ENCODE peak calls at places on chromosomes 11 and 22, in six cellular contexts. W is coronary artery, I is epithelial cell of esophagus, Q is kidney, P is NB4, E is PC-3. L is an unnamed sample.
A peak's percentile ranks its signal among the peaks of the same experiment; 100 is the strongest.

GRCh38 chr11:7154881-7155344 is 66.1 kb downstream of the RBMXL2 start:
- DNase-seq in W (no peak), I (no peak), Q (no peak), P (no peak), E (no peak), L (no peak)

GRCh38 chr11:62545437-62546243 is 966 bp downstream of the AHNAK start:
- DNase-seq in W (peak; percentile 97), I (peak; percentile 90), Q (peak; percentile 98), P (peak; percentile 99), E (peak; percentile 99), L (peak; percentile 94)

GRCh38 chr22:27220349-27220748 is 563.0 kb downstream of the MIAT start:
- DNase-seq in W (peak; percentile 69), I (peak; percentile 75), Q (no peak), P (no peak), E (no peak), L (no peak)

GRCh38 chr11:13896175-13896989 is 66.1 kb upstream of the SPON1 start:
- DNase-seq in W (no peak), I (no peak), Q (no peak), P (no peak), E (no peak), L (no peak)

GRCh38 chr22:50481440-50482106 is at the start of gene ADM2:
- DNase-seq in W (no peak), I (no peak), Q (peak; percentile 84), P (peak; percentile 40), E (no peak), L (no peak)

GRCh38 chr11:72591785-72592490 is 82.3 kb downstream of the PDE2A start:
- DNase-seq in W (no peak), I (no peak), Q (no peak), P (no peak), E (no peak), L (no peak)

GRCh38 chr11:19978668-19979518 is 181.4 kb downstream of the DBX1 start:
- DNase-seq in W (no peak), I (peak; percentile 95), Q (no peak), P (peak; percentile 7), E (peak; percentile 71), L (no peak)

GRCh38 chr11:128269466-128269865 is 317.9 kb downstream of the ETS1 start:
- DNase-seq in W (no peak), I (no peak), Q (no peak), P (no peak), E (no peak), L (no peak)

GRCh38 chr11:48116437-48116836 is 100.2 kb upstream of the OR4B1 start:
- DNase-seq in W (no peak), I (peak; percentile 59), Q (no peak), P (no peak), E (no peak), L (no peak)

GRCh38 chr11:5891216-5891800 is 1.7 kb upstream of the OR52E5 start:
- DNase-seq in W (no peak), I (peak; percentile 32), Q (no peak), P (peak; percentile 23), E (peak; percentile 23), L (no peak)

GRCh38 chr11:63764712-63765631 is 3.6 kb downstream of the ZFTA start:
- DNase-seq in W (peak; percentile 74), I (no peak), Q (peak; percentile 70), P (peak; percentile 21), E (no peak), L (peak; percentile 95)
- TF ChIP-seq CTCF in W (no peak), I (no peak), Q (no peak), P (no peak), E (no peak), L (no peak)

DNA sequence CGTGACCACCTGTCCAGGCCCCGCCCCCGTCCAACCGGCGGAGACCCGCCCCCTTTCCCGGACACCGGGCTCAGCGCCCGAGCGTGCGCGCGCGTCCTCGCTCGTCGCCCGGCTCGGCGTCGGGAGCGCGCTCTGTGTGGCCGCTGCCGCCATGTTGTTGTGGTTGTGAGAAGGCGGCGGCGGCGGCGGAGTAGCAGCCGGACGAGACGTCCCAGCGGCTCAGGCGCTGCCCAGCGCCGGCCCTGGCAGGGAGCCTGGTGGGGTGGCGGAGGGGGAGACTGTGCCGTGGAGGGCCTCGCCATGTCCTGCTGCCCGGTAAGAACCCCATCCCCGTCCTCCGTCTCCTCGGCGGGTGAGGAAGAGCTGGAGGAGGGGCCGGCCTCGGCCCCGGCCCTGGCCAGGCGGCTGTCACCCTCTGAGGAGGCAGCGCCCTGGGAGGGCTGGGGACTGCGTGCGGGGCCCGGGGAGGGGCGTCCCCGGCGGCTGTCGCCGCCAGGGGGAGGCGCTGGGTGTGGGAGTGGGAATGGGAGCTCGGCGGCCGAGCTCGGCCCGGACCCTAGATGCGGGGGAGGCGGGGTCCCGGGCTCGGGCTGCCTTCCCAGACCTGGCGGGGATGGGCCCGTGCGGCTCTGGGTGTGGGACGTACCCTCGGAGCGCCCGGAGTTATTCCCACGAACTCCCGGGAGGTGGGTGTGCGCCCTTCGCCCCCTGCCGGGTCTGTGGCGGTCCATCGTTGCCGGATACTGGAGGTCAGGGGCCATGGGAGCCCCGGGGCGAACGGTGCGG is at the start of gene MTMR3:
- DNase-seq in W (peak; percentile 94), I (peak; percentile 92), Q (peak; percentile 98), P (peak; percentile 92), E (peak; percentile 88), L (peak; percentile 96)
- TF ChIP-seq CTCF in W (no peak), I (peak; percentile 9), Q (peak; percentile 8), P (peak; percentile 37), E (peak; percentile 35), L (peak; percentile 80)

DNA sequence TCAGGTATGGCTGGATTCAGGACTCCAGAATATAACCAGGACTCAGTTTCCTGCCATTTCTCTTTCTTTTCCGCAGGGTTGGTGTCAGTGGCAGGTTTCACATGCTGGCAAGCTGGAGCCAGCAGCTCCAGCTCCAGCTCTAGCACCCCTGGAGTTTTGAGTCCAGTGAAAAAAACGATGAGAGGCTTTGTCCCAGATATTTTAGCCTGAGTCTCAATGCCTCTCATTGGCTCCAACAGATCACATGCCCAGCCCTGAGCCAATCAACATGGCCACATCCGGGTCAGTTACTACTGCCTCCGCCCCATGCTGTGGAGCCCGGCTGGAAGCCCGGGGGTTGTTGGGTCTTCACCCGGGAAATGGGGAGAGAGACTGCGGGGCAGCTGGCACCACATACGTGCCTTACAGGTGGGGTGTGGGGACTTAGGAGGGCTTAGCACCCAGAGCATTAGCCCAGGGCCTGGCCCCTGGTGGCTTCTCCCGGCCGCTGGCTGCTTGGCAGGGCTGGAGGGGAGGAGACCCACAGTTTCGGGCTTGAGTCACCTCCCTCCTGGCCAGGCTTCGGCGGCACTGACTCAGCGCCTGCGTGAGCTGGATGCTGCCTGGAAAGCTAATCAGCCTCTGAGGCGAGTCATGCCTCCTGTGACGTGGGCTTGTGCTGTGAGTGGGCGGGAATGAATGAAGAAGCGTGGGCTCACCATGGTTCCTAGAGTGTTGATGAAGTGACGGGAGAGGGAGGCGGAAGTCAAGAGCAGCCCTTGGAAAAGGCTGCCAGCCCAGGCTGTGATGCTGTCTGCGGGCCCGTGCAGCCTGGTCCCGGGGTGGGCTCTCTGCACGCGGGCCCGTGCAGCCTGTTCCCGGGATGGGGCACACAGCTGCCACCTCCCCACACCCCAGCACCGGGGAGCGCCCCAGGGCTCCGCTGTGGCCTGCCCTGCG is 15.3 kb upstream of the MRTFA start:
- DNase-seq in W (peak; percentile 99), I (peak; percentile 100), Q (peak; percentile 98), P (peak; percentile 96), E (peak; percentile 96), L (peak; percentile 99)
- TF ChIP-seq CTCF in W (no peak), I (peak; percentile 21), Q (no peak), P (no peak), E (no peak), L (no peak)

DNA sequence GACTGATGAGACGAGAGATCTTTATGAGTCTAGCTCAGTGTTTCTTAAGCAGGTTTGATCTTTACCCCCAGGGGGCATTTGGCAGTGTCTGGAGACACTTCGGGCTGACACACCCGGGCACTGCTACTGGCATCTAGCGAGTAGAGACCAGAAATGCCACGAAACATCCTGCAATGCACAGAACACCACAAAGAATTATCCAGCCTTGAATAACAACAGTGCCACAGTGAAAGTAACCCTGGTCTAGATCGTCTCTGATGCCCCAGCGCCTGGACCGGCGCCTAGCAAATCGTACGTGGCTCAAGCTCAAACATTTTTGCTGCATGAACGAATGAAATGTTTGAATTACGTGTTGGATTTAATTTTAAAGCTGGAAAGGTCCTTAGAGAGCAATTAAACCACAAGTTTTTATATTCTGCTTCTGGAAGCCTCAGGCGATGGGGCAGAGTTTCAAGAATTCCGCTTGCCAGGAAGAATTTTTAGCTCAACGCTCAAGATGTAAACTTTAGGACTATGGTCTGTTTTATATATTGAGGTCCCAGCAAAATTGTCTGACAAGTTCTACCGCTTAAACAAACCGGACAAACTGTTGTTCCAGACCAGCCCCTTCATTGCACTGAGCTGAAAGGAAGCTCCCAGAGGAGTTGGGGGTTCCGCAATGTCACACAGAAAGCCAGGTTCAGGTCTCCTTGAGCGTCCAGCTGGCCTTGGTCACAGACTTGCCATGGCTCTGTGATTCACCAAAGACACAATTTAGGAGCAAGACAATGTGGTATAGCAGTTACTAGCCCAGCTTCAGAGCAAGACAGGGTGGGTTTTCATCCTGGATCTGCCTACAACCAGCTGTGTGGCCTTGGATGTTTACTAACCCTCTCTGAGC is 44.2 kb upstream of the SMTN start:
- DNase-seq in W (no peak), I (peak; percentile 79), Q (peak; percentile 69), P (peak; percentile 41), E (peak; percentile 64), L (no peak)
- TF ChIP-seq CTCF in W (no peak), I (peak; percentile 30), Q (no peak), P (no peak), E (peak; percentile 53), L (peak; percentile 53)

DNA sequence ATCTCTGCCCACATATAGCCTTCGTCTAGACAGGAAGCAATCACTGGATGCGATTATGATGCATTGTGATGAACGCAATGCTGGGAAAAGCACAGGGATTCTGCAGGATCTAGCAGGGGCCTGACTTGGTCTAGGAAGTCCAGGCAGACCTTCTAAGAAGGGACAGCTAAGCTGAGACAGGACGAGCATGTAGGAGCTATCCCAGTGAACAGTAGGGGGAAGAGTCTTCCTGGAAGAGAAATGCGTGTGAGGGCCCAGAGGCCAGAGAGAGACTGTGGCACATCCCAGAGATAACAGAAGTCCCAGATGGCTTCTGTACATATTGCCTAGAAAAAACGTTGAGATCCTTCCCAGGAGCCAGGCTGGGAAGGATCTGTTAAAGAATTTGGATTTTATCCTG is 24.5 kb downstream of the RCN1 start:
- DNase-seq in W (no peak), I (no peak), Q (no peak), P (no peak), E (no peak), L (no peak)
- TF ChIP-seq CTCF in W (no peak), I (no peak), Q (no peak), P (no peak), E (no peak), L (no peak)